ENCODE peak calls at places on chromosomes 6 and 20, in four cellular contexts. D, H, I and E are unnamed samples.

GRCh38 chr6:156781882-156782631 is 4.9 kb downstream of the ARID1B start:
- DNase-seq in D (no peak), H (no peak), I (no peak), E (no peak)

GRCh38 chr6:50959081-50959641 is 140.5 kb downstream of the TFAP2B start:
- DNase-seq in D (no peak), H (no peak), I (no peak), E (no peak)

GRCh38 chr20:52565614-52566013 is 374.0 kb upstream of the ZFP64 start:
- DNase-seq in D (no peak), H (no peak), I (no peak), E (no peak)

GRCh38 chr6:139713911-139714527 is 339.6 kb upstream of the CITED2 start:
- DNase-seq in D (no peak), H (no peak), I (no peak), E (no peak)

GRCh38 chr6:14476793-14477531 is 359.4 kb downstream of the CD83 start:
- DNase-seq in D (no peak), H (peak; percentile 82), I (no peak), E (no peak)

GRCh38 chr20:31673435-31673834 is 35.7 kb downstream of the COX4I2 start:
- DNase-seq in D (no peak), H (no peak), I (no peak), E (no peak)

GRCh38 chr6:137698636-137699035 is 168.4 kb upstream of the TNFAIP3 start:
- DNase-seq in D (no peak), H (no peak), I (no peak), E (no peak)

GRCh38 chr6:51213806-51214205 is 395.1 kb downstream of the TFAP2B start:
- DNase-seq in D (no peak), H (no peak), I (peak; percentile 10), E (no peak)

GRCh38 chr6:118350881-118351430 is 197.1 kb upstream of the PLN start:
- DNase-seq in D (no peak), H (peak; percentile 46), I (no peak), E (no peak)

GRCh38 chr20:63652192-63652980 is 838 bp downstream of the STMN3 start:
- DNase-seq in D (no peak), H (no peak), I (no peak), E (no peak)
- TF ChIP-seq CTCF in D (no peak), H (no peak), I (no peak), E (peak; percentile 31)

GRCh38 chr6:89375427-89375868 is 22.9 kb upstream of the UBE2J1 start:
- DNase-seq in D (no peak), H (no peak), I (peak; percentile 61), E (no peak)
- TF ChIP-seq CTCF in D (no peak), H (no peak), I (peak; percentile 25), E (peak; percentile 21)

DNA sequence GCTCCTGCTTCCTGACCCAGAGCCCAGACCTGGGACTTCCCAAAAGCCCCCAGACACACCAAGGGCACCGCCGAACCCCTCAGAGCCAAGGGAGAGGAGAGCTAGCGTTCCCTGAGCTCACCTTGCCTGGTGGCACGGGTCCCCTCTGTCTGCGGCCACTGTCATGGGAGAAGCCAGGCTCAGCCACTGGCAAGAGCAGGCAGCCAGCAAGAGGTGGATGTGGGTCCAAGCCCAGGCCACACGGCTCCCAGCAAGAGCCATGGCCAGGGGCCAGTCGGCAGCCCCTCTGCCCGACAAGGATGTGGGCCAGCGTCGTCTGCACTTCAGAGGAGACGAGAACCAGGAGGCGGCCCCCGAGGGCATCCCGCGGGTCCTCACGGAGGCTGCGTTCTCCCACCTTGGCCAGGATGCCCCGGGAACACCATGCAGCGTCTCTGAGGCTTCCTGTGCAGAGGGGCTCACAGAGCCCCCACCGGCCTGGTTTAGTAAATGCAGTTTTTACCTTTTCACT is 2.2 kb upstream of the PPDPF start:
- DNase-seq in D (peak; percentile 80), H (no peak), I (no peak), E (no peak)
- TF ChIP-seq CTCF in D (no peak), H (no peak), I (no peak), E (peak; percentile 35)

DNA sequence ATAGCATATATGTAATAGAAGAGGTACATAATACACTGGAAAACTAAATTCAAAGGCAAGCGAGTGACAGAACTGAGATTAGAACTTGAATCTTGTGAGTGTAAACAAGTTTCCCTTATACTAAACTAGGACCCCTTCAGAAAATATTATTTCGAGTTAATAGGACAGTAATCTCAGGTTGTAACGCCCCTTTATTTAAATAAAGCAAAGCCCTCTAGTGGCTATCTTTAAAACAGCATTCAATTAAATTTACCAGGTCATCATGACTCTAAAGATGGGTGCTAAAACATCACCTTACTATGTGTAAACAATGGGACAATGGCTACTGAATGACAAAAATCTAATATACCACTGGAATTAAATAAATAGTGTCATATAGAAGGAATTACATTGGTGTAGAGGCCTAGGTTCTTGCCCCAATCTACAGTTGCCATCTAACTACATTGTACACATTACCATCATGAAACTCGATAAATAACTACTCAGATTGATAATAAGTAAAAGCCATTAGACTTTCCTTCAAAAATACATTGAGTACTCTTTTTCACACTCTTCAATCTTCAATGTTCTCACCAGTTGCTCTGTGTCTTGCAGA is 255.4 kb upstream of the IRAK1BP1 start:
- DNase-seq in D (no peak), H (no peak), I (no peak), E (no peak)
- TF ChIP-seq CTCF in D (no peak), H (peak; percentile 53), I (peak; percentile 89), E (peak; percentile 82)

GRCh38 chr20:40488401-40488800 is 200.6 kb downstream of the MAFB start:
- DNase-seq in D (no peak), H (no peak), I (no peak), E (no peak)
- TF ChIP-seq CTCF in D (no peak), H (no peak), I (no peak), E (no peak)

DNA sequence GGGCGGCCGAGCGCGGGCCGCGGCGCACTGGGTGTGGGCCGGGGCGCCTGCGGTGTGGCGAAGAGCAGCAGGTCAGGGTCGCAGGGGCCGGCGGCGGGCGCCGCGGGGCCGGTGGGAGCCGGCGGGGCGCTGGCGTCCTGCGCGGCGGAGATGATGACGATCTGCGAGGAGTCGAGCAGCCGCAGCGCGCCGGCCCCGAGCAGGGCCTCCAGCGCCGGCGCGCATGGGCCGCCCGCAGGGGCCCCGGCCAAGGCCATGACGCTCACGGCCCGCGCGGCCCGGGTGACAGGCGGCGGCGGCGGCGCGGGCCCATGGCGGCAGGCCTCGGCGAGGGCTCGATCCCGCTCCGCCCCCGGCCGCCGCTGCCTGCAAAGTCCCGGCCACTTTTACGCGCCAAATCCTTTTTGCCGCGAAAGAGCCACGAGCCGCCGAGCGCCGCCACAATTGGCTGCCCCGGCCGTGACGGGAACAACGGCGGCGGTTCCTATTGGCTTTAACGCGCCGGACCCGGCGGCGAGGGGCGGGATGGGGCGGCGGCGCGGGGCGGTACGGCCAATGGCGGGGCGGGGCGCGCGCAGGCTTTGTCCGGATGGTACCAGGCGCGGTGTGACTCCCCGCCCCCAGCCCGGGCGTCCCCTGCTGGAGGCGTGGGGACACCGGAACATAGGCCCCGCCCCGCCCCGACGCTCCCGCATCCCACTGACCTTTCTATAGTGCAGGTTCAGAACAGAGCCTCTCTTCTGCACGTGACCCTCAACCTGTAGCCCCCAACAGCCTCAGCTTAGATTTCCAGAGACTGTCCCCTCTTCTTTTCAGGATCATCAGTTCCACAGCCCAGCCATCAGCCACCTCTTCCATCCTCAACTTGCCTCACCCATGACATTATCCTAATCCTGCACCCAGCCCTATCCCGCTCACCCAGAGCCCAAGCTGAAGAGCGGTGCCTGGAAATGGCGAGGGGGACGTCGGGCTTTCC is at the start of gene E2F1:
- DNase-seq in D (peak; percentile 97), H (peak; percentile 65), I (peak; percentile 98), E (peak; percentile 97)
- TF ChIP-seq CTCF in D (no peak), H (peak; percentile 27), I (peak; percentile 34), E (peak; percentile 74)

GRCh38 chr20:10225439-10226080 is 6.9 kb downstream of the SNAP25 start:
- DNase-seq in D (no peak), H (no peak), I (peak; percentile 11), E (no peak)
- TF ChIP-seq CTCF in D (no peak), H (peak; percentile 30), I (peak; percentile 51), E (no peak)

DNA sequence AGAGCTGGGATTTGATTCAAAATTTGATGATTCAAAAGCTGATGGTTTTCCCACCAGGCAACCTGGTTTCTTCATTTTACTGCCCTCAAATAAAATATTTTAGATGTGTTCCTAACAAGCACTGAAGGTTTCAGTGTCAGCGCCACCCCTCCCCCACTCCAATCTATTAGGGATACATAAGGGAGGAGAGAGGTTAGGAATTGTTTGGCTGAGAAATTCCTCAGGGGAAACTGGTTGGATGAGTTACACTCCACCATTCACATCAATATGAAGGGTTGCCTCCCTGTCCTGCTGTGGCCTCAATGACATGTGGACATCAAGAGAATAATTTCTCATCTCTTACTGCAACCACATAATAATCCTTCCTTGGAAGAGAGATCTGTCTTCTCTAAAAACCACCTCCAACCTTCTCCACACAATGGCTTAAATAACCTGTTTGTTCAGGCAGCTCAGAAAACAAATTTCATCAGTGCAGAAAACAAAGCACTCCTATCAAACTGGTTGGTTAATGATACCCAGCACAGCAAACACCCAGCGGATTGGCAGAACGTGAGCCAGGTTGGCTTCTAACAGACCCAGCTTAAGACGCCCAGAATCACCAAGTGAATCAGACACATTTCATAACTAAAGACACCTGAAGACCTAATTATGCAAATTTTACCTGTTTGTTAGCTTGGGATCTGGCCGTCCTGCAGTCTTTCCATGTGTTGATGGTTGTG is 136.0 kb upstream of the SGK1 start:
- DNase-seq in D (no peak), H (no peak), I (no peak), E (no peak)
- TF ChIP-seq CTCF in D (no peak), H (no peak), I (no peak), E (no peak)